ENCODE peak calls at places on chromosome 1, in seven cellular contexts. E is SK-N-SH, S is HCT116, K is H1, D is HepG2, W is GM12878, O is K562. A is an unnamed sample. For H3K4me1 and H3K9me3, the result is how much of the 10 kb centered on the place peaks cover.

GRCh38 chr1:1000357-1001056 is 610 bp upstream of the HES4 start:
- DNase-seq in S (peak), D (peak), W (peak), O (peak), K (no peak), E (peak), A (peak)

GRCh38 chr1:22437573-22437972 is 14.1 kb upstream of the ZBTB40 start:
- DNase-seq in S (no peak), D (no peak), K (no peak), O (no peak), E (no peak), W (no peak), A (no peak)

GRCh38 chr1:56194911-56195310 is 384.5 kb downstream of the PLPP3 start:
- DNase-seq in D (no peak), O (no peak), S (no peak), K (no peak), W (no peak), E (no peak), A (no peak)

GRCh38 chr1:32828341-32828740 is 10.9 kb downstream of the S100PBP start:
- DNase-seq in D (peak), E (peak), O (no peak), W (no peak), S (no peak), K (no peak), A (no peak)

GRCh38 chr1:226863446-226863845 is 7.0 kb upstream of the PSEN2 start:
- DNase-seq in K (no peak), E (no peak), O (no peak), W (no peak), D (no peak), S (no peak), A (peak)

GRCh38 chr1:40344597-40344996 is 27.5 kb upstream of the COL9A2 start:
- DNase-seq in W (no peak), O (peak), D (peak), S (no peak), K (no peak), E (peak), A (no peak)

GRCh38 chr1:109906160-109906838 is 4.3 kb upstream of the CSF1 start:
- DNase-seq in D (no peak), O (no peak), K (no peak), W (peak), E (no peak), S (no peak), A (no peak)

GRCh38 chr1:118947003-118947765 is 41.0 kb downstream of the TBX15 start:
- DNase-seq in S (no peak), W (no peak), K (no peak), D (no peak), E (no peak), O (no peak), A (no peak)

GRCh38 chr1:239221656-239222055 is 164.7 kb upstream of the CHRM3 start:
- DNase-seq in O (no peak), K (no peak), E (no peak), S (no peak), D (no peak), W (no peak), A (no peak)

GRCh38 chr1:229003233-229004031 is 267.5 kb upstream of the RAB4A start:
- DNase-seq in D (peak), S (no peak), W (no peak), O (no peak), K (no peak), E (no peak), A (no peak)

GRCh38 chr1:7810395-7810794 is 26.3 kb downstream of the PER3 start:
- DNase-seq in E (no peak), W (no peak), O (peak), K (no peak), D (no peak), S (peak), A (no peak)

GRCh38 chr1:7809742-7810141 is 25.7 kb downstream of the PER3 start:
- DNase-seq in E (no peak), S (no peak), D (no peak), K (no peak), W (no peak), O (no peak), A (no peak)

GRCh38 chr1:7808253-7808844 is 24.3 kb downstream of the PER3 start:
- DNase-seq in S (peak), E (peak), D (peak), O (peak), K (no peak), W (no peak), A (no peak)

DNA sequence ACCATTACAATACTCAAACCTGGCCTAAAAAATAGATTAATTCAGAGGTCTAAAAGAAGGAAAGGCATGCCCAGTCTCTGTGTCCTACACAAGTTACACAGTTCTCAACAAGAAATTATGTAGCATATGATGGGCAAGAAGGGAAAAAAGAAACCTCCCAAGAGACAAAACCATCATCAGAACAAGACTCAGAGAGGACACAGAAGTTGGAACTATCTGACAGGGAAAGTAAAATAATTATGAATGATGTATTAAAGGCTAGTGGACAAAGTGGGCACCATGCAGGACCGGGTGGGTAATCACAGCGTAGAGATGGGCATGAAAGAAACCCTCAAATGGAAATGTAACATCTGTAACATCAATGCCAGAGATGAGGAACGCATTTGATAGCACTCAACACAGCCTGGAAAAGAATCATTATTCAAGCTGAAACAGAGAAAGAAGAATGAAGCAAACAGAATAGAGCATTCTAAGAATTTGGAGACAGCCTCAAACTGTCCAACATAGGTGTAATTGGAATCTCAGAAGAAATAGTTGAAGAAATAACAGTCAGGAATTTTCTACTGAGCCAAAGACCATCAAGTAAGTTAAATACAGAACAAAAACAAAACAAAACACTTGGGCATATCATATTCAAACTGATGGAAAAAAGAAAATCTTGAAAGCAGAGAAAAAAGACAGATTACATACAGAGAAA is 29.7 kb downstream of the PER3 start:
- DNase-seq in K (no peak), E (no peak), W (no peak), S (no peak), D (no peak), O (no peak), A (no peak)
- TF ChIP-seq YY1 in K (no peak), E (no peak), W (no peak), S (no peak), D (no peak), O (no peak), A (no peak)

GRCh38 chr1:13780780-13781179 is 80.8 kb downstream of the PRDM2 start:
- DNase-seq in S (no peak), O (no peak), D (no peak), W (no peak), E (no peak), K (no peak), A (no peak)
- H3K4me1 ChIP-seq in S (under half), O (under half), D (under half), W (under half), E (under half), K (under half), A (under half)

GRCh38 chr1:151635479-151636072 is 23.7 kb downstream of the SNX27 start:
- DNase-seq in K (no peak), D (no peak), S (no peak), E (no peak), W (no peak), O (no peak), A (no peak)
- H3K9me3 ChIP-seq in K (under half), D (under half), S (under half), E (under half), W (under half), O (under half), A (under half)

GRCh38 chr1:61746768-61747167 is 4.5 kb downstream of the PATJ start:
- DNase-seq in S (no peak), E (no peak), D (no peak), W (no peak), K (no peak), O (peak), A (no peak)
- TF ChIP-seq YY1 in S (no peak), E (no peak), D (no peak), W (no peak), K (no peak), O (no peak), A (no peak)

GRCh38 chr1:5475572-5475971 is 516.7 kb downstream of the NPHP4 start:
- DNase-seq in W (no peak), K (no peak), D (no peak), S (no peak), E (no peak), O (no peak), A (no peak)

GRCh38 chr1:5478961-5479360 is 513.3 kb downstream of the NPHP4 start:
- DNase-seq in D (no peak), K (no peak), S (no peak), O (no peak), W (no peak), E (no peak), A (no peak)

GRCh38 chr1:5479876-5480275 is 512.3 kb downstream of the NPHP4 start:
- DNase-seq in D (no peak), W (no peak), K (no peak), E (no peak), O (no peak), S (no peak), A (no peak)

GRCh38 chr1:5478156-5478695 is 514.0 kb downstream of the NPHP4 start:
- DNase-seq in K (no peak), W (no peak), D (no peak), S (no peak), E (no peak), O (no peak), A (no peak)

DNA sequence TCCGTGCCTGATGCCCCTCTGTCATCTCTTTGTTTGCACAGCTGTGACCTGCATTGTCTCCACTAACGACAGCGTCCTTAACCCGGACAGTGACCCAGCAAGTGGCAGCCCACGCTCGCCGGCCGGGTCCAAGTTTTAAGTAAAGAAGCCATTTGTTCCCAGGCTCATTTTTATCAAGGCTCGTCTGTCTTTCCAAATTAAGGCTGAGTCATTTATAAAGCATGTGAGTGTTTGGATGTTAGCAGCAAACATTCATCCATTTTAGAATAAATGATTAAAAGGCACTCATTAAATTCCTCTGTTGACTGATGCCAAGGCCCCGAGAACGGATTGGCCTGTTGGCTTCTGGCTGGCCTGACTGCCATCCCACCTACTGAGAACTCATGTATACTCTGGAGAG is 514.5 kb downstream of the NPHP4 start:
- DNase-seq in K (no peak), E (no peak), O (no peak), W (no peak), D (no peak), S (no peak), A (no peak)
- H3K4me1 ChIP-seq in K (under half), E (under half), O (under half), W (under half), D (under half), S (under half), A (under half)

DNA sequence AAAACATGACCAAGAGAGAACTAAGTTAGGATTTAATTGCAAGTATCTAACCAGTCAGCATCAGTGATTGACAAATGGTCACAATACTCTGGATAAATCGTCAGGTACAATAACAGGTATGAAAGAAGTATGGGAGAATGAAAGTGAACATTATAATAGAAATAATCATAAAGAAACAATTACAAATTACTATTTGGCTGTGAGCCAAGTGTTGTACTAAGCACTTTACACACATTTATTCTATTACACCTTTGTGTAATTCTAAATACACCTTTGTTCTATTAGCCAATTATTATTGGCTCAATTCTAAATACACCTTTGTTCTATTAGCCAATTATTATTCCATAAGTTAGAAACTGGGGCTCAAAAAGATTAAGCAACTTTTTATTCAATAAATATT is 114.7 kb downstream of the KCNH1 start:
- DNase-seq in E (no peak), K (no peak), S (no peak), D (no peak), W (no peak), O (no peak), A (no peak)
- H3K9me3 ChIP-seq in E (under half), K (under half), S (under half), D (under half), W (under half), O (under half), A (under half)

GRCh38 chr1:146012703-146013565 is 8.6 kb downstream of the HJV start:
- DNase-seq in O (peak), D (peak), E (peak), K (no peak), W (no peak), S (peak), A (peak)

GRCh38 chr1:146007785-146008133 is 11.4 kb upstream of the TXNIP start:
- DNase-seq in E (no peak), O (no peak), S (no peak), K (no peak), W (no peak), D (no peak), A (no peak)

GRCh38 chr1:146007048-146007784 is 10.8 kb upstream of the TXNIP start:
- DNase-seq in S (peak), D (peak), W (peak), K (no peak), E (peak), O (peak), A (peak)

GRCh38 chr1:146013566-146013937 is 8.0 kb downstream of the HJV start:
- DNase-seq in E (no peak), D (no peak), K (no peak), S (no peak), O (no peak), W (no peak), A (no peak)

GRCh38 chr1:146010126-146010738 is 11.3 kb downstream of the HJV start:
- DNase-seq in D (no peak), E (no peak), S (no peak), W (no peak), O (no peak), K (no peak), A (no peak)
- TF ChIP-seq YY1 in D (no peak), E (no peak), S (no peak), W (no peak), O (no peak), K (no peak), A (no peak)

DNA sequence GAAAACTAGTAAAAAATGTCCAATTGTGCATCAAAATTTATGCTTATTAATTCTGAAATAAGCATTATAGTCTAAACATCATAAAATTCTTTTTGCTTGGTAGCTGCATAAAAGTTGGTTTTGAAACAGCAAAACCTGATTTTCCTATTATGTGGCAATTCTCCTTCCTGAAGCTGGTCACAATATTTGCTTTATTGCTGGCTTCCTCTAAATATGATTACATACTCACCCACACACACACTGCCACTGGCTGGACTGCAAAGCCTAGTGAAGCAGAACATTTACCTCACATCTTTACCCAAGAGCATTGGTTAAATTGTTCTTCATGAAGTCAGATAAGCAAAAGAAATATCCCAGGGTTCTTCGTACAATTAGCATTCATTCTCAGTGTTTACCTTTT is 103.0 kb downstream of the NR5A2 start:
- DNase-seq in D (no peak), S (no peak), O (no peak), W (no peak), E (no peak), K (no peak), A (no peak)
- H3K4me1 ChIP-seq in D (under half), S (under half), O (under half), W (under half), E (under half), K (under half), A (under half)